ENCODE peak calls at places on chromosome X, in six cellular contexts. One of them, this sample, is unnamed.

GRCh38 chrX:15350329-15350996 is 15.1 kb upstream of the PIGA start:
- DNase-seq in cardiac muscle cell: no peak
- DNase-seq in suprapubic skin: no peak
- DNase-seq in GM12864: no peak
- DNase-seq in ascending aorta: no peak
- DNase-seq in heart left ventricle: no peak
- DNase-seq in this sample: no peak

GRCh38 chrX:72018277-72019112 is 107.8 kb downstream of the NHSL2 start:
- DNase-seq in cardiac muscle cell: peak; percentile 82
- DNase-seq in suprapubic skin: peak; percentile 85
- DNase-seq in ascending aorta: peak; percentile 55
- DNase-seq in GM12864: no peak
- DNase-seq in heart left ventricle: peak; percentile 85
- DNase-seq in this sample: peak; percentile 63

GRCh38 chrX:23317799-23318724 is 16.6 kb upstream of the PTCHD1 start:
- DNase-seq in suprapubic skin: no peak
- DNase-seq in cardiac muscle cell: peak; percentile 46
- DNase-seq in ascending aorta: no peak
- DNase-seq in heart left ventricle: no peak
- DNase-seq in GM12864: no peak
- DNase-seq in this sample: no peak

GRCh38 chrX:96650023-96650422 is 34.6 kb upstream of the DIAPH2 start:
- DNase-seq in cardiac muscle cell: no peak
- DNase-seq in heart left ventricle: no peak
- DNase-seq in suprapubic skin: no peak
- DNase-seq in GM12864: no peak
- DNase-seq in ascending aorta: no peak
- DNase-seq in this sample: no peak

GRCh38 chrX:131955099-131955777 is 67.9 kb upstream of the STK26 start:
- DNase-seq in heart left ventricle: no peak
- DNase-seq in ascending aorta: no peak
- DNase-seq in cardiac muscle cell: no peak
- DNase-seq in GM12864: peak; percentile 5
- DNase-seq in suprapubic skin: no peak
- DNase-seq in this sample: no peak

GRCh38 chrX:115147220-115147619 is 42.0 kb upstream of the RBMXL3 start:
- DNase-seq in ascending aorta: no peak
- DNase-seq in suprapubic skin: no peak
- DNase-seq in GM12864: no peak
- DNase-seq in cardiac muscle cell: no peak
- DNase-seq in heart left ventricle: no peak
- DNase-seq in this sample: no peak

GRCh38 chrX:10233173-10233572 is 76.4 kb downstream of the CLCN4 start:
- DNase-seq in suprapubic skin: no peak
- DNase-seq in cardiac muscle cell: no peak
- DNase-seq in ascending aorta: no peak
- DNase-seq in GM12864: no peak
- DNase-seq in heart left ventricle: no peak
- DNase-seq in this sample: no peak

GRCh38 chrX:151082077-151082948 is 94.1 kb upstream of the GPR50 start:
- DNase-seq in suprapubic skin: peak; percentile 63
- DNase-seq in cardiac muscle cell: peak; percentile 76
- DNase-seq in GM12864: no peak
- DNase-seq in ascending aorta: no peak
- DNase-seq in heart left ventricle: peak; percentile 38
- DNase-seq in this sample: no peak

GRCh38 chrX:143788265-143788664 is 67.7 kb upstream of the SPANXN2 start:
- DNase-seq in heart left ventricle: no peak
- DNase-seq in cardiac muscle cell: peak; percentile 34
- DNase-seq in suprapubic skin: no peak
- DNase-seq in GM12864: no peak
- DNase-seq in ascending aorta: no peak
- DNase-seq in this sample: no peak

GRCh38 chrX:134172588-134173259 is 64.3 kb upstream of the CCDC160 start:
- DNase-seq in GM12864: no peak
- DNase-seq in cardiac muscle cell: peak; percentile 60
- DNase-seq in heart left ventricle: peak; percentile 5
- DNase-seq in suprapubic skin: no peak
- DNase-seq in ascending aorta: no peak
- DNase-seq in this sample: no peak

GRCh38 chrX:826448-826847 is 195.9 kb downstream of the SHOX start:
- DNase-seq in GM12864: no peak
- DNase-seq in heart left ventricle: no peak
- DNase-seq in suprapubic skin: no peak
- DNase-seq in cardiac muscle cell: no peak
- DNase-seq in ascending aorta: no peak
- DNase-seq in this sample: no peak

GRCh38 chrX:100409316-100410082 is 574 bp downstream of the PCDH19 start:
- DNase-seq in GM12864: no peak
- DNase-seq in cardiac muscle cell: no peak
- DNase-seq in heart left ventricle: no peak
- DNase-seq in ascending aorta: no peak
- DNase-seq in suprapubic skin: no peak
- DNase-seq in this sample: no peak

GRCh38 chrX:113548308-113549015 is 707.8 kb upstream of the AMOT start:
- DNase-seq in GM12864: no peak
- DNase-seq in ascending aorta: no peak
- DNase-seq in suprapubic skin: no peak
- DNase-seq in cardiac muscle cell: no peak
- DNase-seq in heart left ventricle: no peak
- DNase-seq in this sample: no peak

GRCh38 chrX:79081895-79082512 is 62.5 kb upstream of the GPR174 start:
- DNase-seq in cardiac muscle cell: peak; percentile 8
- DNase-seq in ascending aorta: no peak
- DNase-seq in GM12864: peak; percentile 18
- DNase-seq in suprapubic skin: no peak
- DNase-seq in heart left ventricle: peak; percentile 6
- DNase-seq in this sample: no peak

GRCh38 chrX:3244203-3244743 is 102.2 kb downstream of the MXRA5 start:
- DNase-seq in heart left ventricle: no peak
- DNase-seq in cardiac muscle cell: no peak
- DNase-seq in ascending aorta: no peak
- DNase-seq in GM12864: no peak
- DNase-seq in suprapubic skin: no peak
- DNase-seq in this sample: peak; percentile 55

GRCh38 chrX:21674430-21675186 is 16.5 kb upstream of the KLHL34 start:
- DNase-seq in suprapubic skin: no peak
- DNase-seq in ascending aorta: no peak
- DNase-seq in GM12864: no peak
- DNase-seq in heart left ventricle: no peak
- DNase-seq in cardiac muscle cell: no peak
- DNase-seq in this sample: no peak

GRCh38 chrX:68941385-68941952 is 112.6 kb downstream of the EFNB1 start:
- DNase-seq in heart left ventricle: no peak
- DNase-seq in GM12864: no peak
- DNase-seq in suprapubic skin: peak; percentile 44
- DNase-seq in ascending aorta: no peak
- DNase-seq in cardiac muscle cell: no peak
- DNase-seq in this sample: no peak

GRCh38 chrX:37787353-37787869 is 7.6 kb downstream of the CYBB start:
- DNase-seq in ascending aorta: no peak
- DNase-seq in GM12864: no peak
- DNase-seq in heart left ventricle: no peak
- DNase-seq in suprapubic skin: no peak
- DNase-seq in cardiac muscle cell: no peak
- DNase-seq in this sample: no peak

GRCh38 chrX:132271330-132271729 is 52.1 kb upstream of the RAP2C start:
- DNase-seq in heart left ventricle: no peak
- DNase-seq in suprapubic skin: no peak
- DNase-seq in ascending aorta: no peak
- DNase-seq in GM12864: no peak
- DNase-seq in cardiac muscle cell: no peak
- DNase-seq in this sample: no peak

GRCh38 chrX:70062961-70063550 is 799 bp downstream of the OTUD6A start:
- DNase-seq in heart left ventricle: no peak
- DNase-seq in GM12864: no peak
- DNase-seq in suprapubic skin: no peak
- DNase-seq in ascending aorta: no peak
- DNase-seq in cardiac muscle cell: no peak
- DNase-seq in this sample: no peak

GRCh38 chrX:79559290-79559689 is 192.2 kb upstream of the ITM2A start:
- DNase-seq in cardiac muscle cell: no peak
- DNase-seq in ascending aorta: no peak
- DNase-seq in GM12864: no peak
- DNase-seq in heart left ventricle: no peak
- DNase-seq in suprapubic skin: no peak
- DNase-seq in this sample: no peak

GRCh38 chrX:72141372-72142004 is 9.8 kb upstream of the RTL5 start:
- DNase-seq in suprapubic skin: no peak
- DNase-seq in cardiac muscle cell: no peak
- DNase-seq in heart left ventricle: no peak
- DNase-seq in ascending aorta: no peak
- DNase-seq in GM12864: no peak
- DNase-seq in this sample: no peak

GRCh38 chrX:17590892-17591740 is 146.2 kb upstream of the SCML1 start:
- DNase-seq in ascending aorta: no peak
- DNase-seq in heart left ventricle: peak; percentile 50
- DNase-seq in cardiac muscle cell: peak; percentile 83
- DNase-seq in GM12864: no peak
- DNase-seq in suprapubic skin: peak; percentile 66
- DNase-seq in this sample: peak; percentile 57

GRCh38 chrX:116230136-116230886 is 59.8 kb downstream of the AGTR2 start:
- DNase-seq in heart left ventricle: no peak
- DNase-seq in suprapubic skin: no peak
- DNase-seq in cardiac muscle cell: no peak
- DNase-seq in GM12864: no peak
- DNase-seq in ascending aorta: no peak
- DNase-seq in this sample: no peak

GRCh38 chrX:153443476-153444332 is 2.2 kb downstream of the TREX2 start:
- DNase-seq in heart left ventricle: no peak
- DNase-seq in ascending aorta: no peak
- DNase-seq in GM12864: no peak
- DNase-seq in cardiac muscle cell: no peak
- DNase-seq in suprapubic skin: no peak
- DNase-seq in this sample: no peak

GRCh38 chrX:30990361-30990760 is 81.5 kb downstream of the FTHL17 start:
- DNase-seq in ascending aorta: no peak
- DNase-seq in heart left ventricle: no peak
- DNase-seq in cardiac muscle cell: no peak
- DNase-seq in GM12864: no peak
- DNase-seq in suprapubic skin: no peak
- DNase-seq in this sample: no peak

GRCh38 chrX:39367429-39367828 is 566.2 kb downstream of the MID1IP1 start:
- DNase-seq in GM12864: no peak
- DNase-seq in ascending aorta: no peak
- DNase-seq in suprapubic skin: no peak
- DNase-seq in cardiac muscle cell: no peak
- DNase-seq in heart left ventricle: no peak
- DNase-seq in this sample: no peak

GRCh38 chrX:39356119-39356807 is 555.0 kb downstream of the MID1IP1 start:
- DNase-seq in GM12864: no peak
- DNase-seq in heart left ventricle: no peak
- DNase-seq in suprapubic skin: no peak
- DNase-seq in cardiac muscle cell: no peak
- DNase-seq in ascending aorta: no peak
- DNase-seq in this sample: no peak

GRCh38 chrX:39361736-39362135 is 560.5 kb downstream of the MID1IP1 start:
- DNase-seq in GM12864: no peak
- DNase-seq in suprapubic skin: no peak
- DNase-seq in ascending aorta: no peak
- DNase-seq in cardiac muscle cell: no peak
- DNase-seq in heart left ventricle: no peak
- DNase-seq in this sample: no peak
- TF ChIP-seq CTCF in GM12864: no peak
- TF ChIP-seq CTCF in suprapubic skin: no peak
- TF ChIP-seq CTCF in ascending aorta: no peak
- TF ChIP-seq CTCF in cardiac muscle cell: no peak
- TF ChIP-seq CTCF in heart left ventricle: no peak
- TF ChIP-seq CTCF in this sample: no peak

GRCh38 chrX:103630171-103630511 is 1.4 kb downstream of the TCEAL1 start:
- DNase-seq in heart left ventricle: no peak
- DNase-seq in ascending aorta: no peak
- DNase-seq in cardiac muscle cell: no peak
- DNase-seq in suprapubic skin: no peak
- DNase-seq in GM12864: no peak
- DNase-seq in this sample: no peak
- H3K4me3 ChIP-seq in heart left ventricle: peak overlapping the region; percentile 77
- H3K4me3 ChIP-seq in ascending aorta: peak overlapping the region; percentile 68
- H3K4me3 ChIP-seq in cardiac muscle cell: peak overlapping the region; percentile 73
- H3K4me3 ChIP-seq in suprapubic skin: peak overlapping the region; percentile 65
- H3K4me3 ChIP-seq in GM12864: peak overlapping the region; percentile 66
- H3K4me3 ChIP-seq in this sample: peak overlapping the region; percentile 56

DNA sequence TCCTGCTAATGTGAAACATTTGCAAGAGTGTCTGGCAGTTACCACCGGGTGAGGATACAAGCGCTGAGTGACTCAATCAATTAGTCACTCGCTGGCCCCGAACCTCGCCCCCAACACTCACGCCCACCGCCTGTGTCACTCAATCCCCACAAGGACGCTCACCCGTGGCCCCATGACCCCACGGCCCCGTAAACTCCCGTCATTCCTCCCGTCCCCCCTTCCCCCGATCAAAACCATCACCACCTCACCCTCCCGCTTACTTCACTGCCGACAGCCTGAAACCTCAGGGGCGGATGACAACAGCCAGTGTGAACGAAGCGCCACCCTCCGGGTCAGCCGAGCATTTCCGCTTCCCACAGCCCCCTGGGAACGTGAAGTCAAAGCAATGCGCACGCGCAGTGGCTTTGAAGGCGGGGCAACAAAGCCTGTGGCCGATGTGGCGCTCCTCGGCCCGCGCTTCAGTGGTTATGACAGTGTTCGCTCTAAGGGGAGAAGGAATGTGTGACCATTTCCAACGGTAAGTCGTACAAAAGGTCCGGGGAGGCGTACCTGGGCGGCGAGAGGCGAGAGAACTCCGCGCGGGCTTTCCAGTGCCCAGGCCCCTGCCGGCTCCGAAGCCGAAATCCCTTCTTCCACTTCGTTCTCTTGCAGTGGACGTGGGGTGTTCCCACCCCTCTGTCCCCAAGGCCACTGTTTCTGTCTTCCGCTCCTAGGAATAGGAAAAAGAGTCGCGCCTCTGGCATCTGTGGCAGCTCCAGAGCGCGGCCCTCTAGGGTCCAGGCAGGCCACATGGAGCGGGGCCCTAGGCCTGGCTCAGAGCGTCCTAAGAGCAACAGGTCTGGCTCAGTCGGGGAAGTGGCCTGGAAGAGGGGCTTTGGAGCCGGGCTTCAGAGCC is at the start of gene ZNF674:
- DNase-seq in GM12864: peak; percentile 76
- DNase-seq in heart left ventricle: peak; percentile 91
- DNase-seq in cardiac muscle cell: peak; percentile 93
- DNase-seq in ascending aorta: peak; percentile 60
- DNase-seq in suprapubic skin: peak; percentile 93
- DNase-seq in this sample: peak; percentile 72
- TF ChIP-seq CTCF in GM12864: peak; percentile 39
- TF ChIP-seq CTCF in heart left ventricle: peak; percentile 15
- TF ChIP-seq CTCF in cardiac muscle cell: peak; percentile 21
- TF ChIP-seq CTCF in ascending aorta: peak; percentile 31
- TF ChIP-seq CTCF in suprapubic skin: peak; percentile 11
- TF ChIP-seq CTCF in this sample: peak; percentile 38

DNA sequence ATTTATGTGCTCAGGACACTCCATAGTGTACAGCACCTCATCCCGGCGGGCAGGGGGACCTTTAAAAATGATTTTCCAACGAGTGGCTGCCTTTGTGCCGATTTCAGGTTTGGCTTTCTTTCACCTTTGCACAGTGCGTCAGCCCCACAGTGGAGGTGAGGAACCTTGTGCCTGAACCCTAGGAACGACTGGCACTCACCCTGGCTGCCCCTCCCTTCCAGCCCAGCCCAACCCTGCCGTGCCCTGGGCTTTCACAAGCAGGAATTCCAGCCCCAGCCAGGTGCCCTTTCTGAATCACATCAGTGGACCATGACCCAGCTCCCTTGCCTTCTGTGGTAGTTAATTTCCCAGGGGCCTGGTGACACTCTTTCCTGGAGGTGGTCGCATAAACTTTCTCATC is 1.3 kb downstream of the TMEM164 start:
- DNase-seq in suprapubic skin: no peak
- DNase-seq in GM12864: no peak
- DNase-seq in ascending aorta: no peak
- DNase-seq in heart left ventricle: no peak
- DNase-seq in cardiac muscle cell: no peak
- DNase-seq in this sample: no peak
- H3K4me3 ChIP-seq in suprapubic skin: peak overlapping the region; percentile 66
- H3K4me3 ChIP-seq in GM12864: no peak overlapping the region
- H3K4me3 ChIP-seq in ascending aorta: peak overlapping the region; percentile 66
- H3K4me3 ChIP-seq in heart left ventricle: peak overlapping the region; percentile 70
- H3K4me3 ChIP-seq in cardiac muscle cell: no peak overlapping the region
- H3K4me3 ChIP-seq in this sample: no peak overlapping the region